ENCODE peak calls at places on chromosomes 6 and 20, in six cellular contexts. One of them, this sample, is unnamed.

GRCh38 chr6:84033523-84034451 is at the start of gene MRAP2:
- DNase-seq in GM12891: peak
- DNase-seq in GM12878: no peak
- DNase-seq in HepG2: no peak
- DNase-seq in K562: peak
- DNase-seq in H1: no peak
- DNase-seq in this sample: no peak

GRCh38 chr6:41498968-41499599 is 47.1 kb upstream of the FOXP4 start:
- DNase-seq in H1: no peak
- DNase-seq in HepG2: peak
- DNase-seq in K562: no peak
- DNase-seq in GM12891: no peak
- DNase-seq in GM12878: no peak
- DNase-seq in this sample: no peak

GRCh38 chr20:33301192-33301930 is 18.3 kb downstream of the BPIFB1 start:
- DNase-seq in H1: no peak
- DNase-seq in K562: no peak
- DNase-seq in GM12891: no peak
- DNase-seq in GM12878: no peak
- DNase-seq in HepG2: no peak
- DNase-seq in this sample: no peak

GRCh38 chr20:37362231-37362792 is 16.4 kb downstream of the SRC start:
- DNase-seq in H1: no peak
- DNase-seq in GM12891: no peak
- DNase-seq in HepG2: no peak
- DNase-seq in K562: no peak
- DNase-seq in GM12878: no peak
- DNase-seq in this sample: no peak

GRCh38 chr20:15332711-15333160 is 995.3 kb upstream of the FLRT3 start:
- DNase-seq in GM12878: peak
- DNase-seq in GM12891: no peak
- DNase-seq in HepG2: no peak
- DNase-seq in K562: no peak
- DNase-seq in H1: no peak
- DNase-seq in this sample: no peak

GRCh38 chr6:38476141-38476540 is 163.6 kb downstream of the BTBD9 start:
- DNase-seq in H1: no peak
- DNase-seq in K562: no peak
- DNase-seq in HepG2: no peak
- DNase-seq in GM12878: no peak
- DNase-seq in GM12891: no peak
- DNase-seq in this sample: no peak

GRCh38 chr6:45722876-45723275 is 292.8 kb downstream of the CLIC5 start:
- DNase-seq in GM12891: no peak
- DNase-seq in K562: no peak
- DNase-seq in HepG2: no peak
- DNase-seq in H1: no peak
- DNase-seq in GM12878: no peak
- DNase-seq in this sample: no peak

GRCh38 chr20:15075586-15075985 is 738.2 kb upstream of the FLRT3 start:
- DNase-seq in K562: no peak
- DNase-seq in GM12891: no peak
- DNase-seq in H1: no peak
- DNase-seq in HepG2: no peak
- DNase-seq in GM12878: no peak
- DNase-seq in this sample: no peak

GRCh38 chr6:159279790-159280277 is 110.6 kb downstream of the FNDC1 start:
- DNase-seq in GM12891: no peak
- DNase-seq in H1: no peak
- DNase-seq in HepG2: no peak
- DNase-seq in GM12878: no peak
- DNase-seq in K562: no peak
- DNase-seq in this sample: no peak

GRCh38 chr6:153503810-153504209 is 372.7 kb upstream of the RGS17 start:
- DNase-seq in GM12878: no peak
- DNase-seq in GM12891: no peak
- DNase-seq in K562: no peak
- DNase-seq in H1: no peak
- DNase-seq in HepG2: peak
- DNase-seq in this sample: no peak

GRCh38 chr20:47133809-47134456 is 222.6 kb downstream of the ZMYND8 start:
- DNase-seq in K562: no peak
- DNase-seq in H1: no peak
- DNase-seq in GM12891: no peak
- DNase-seq in GM12878: no peak
- DNase-seq in HepG2: no peak
- DNase-seq in this sample: no peak

GRCh38 chr6:138293996-138294395 is 75.7 kb upstream of the PBOV1 start:
- DNase-seq in HepG2: no peak
- DNase-seq in GM12891: no peak
- DNase-seq in GM12878: no peak
- DNase-seq in H1: no peak
- DNase-seq in K562: no peak
- DNase-seq in this sample: no peak

GRCh38 chr6:43990627-43991619 is 136.3 kb downstream of the MRPL14 start:
- DNase-seq in GM12878: no peak
- DNase-seq in HepG2: peak
- DNase-seq in GM12891: no peak
- DNase-seq in K562: peak
- DNase-seq in H1: no peak
- DNase-seq in this sample: no peak

GRCh38 chr6:56361812-56362211 is 114.4 kb upstream of the COL21A1 start:
- DNase-seq in HepG2: no peak
- DNase-seq in GM12878: no peak
- DNase-seq in GM12891: no peak
- DNase-seq in H1: no peak
- DNase-seq in K562: no peak
- DNase-seq in this sample: no peak

GRCh38 chr20:38723069-38723981 is 961 bp upstream of the SLC32A1 start:
- DNase-seq in HepG2: no peak
- DNase-seq in K562: no peak
- DNase-seq in GM12891: peak
- DNase-seq in GM12878: no peak
- DNase-seq in H1: no peak
- DNase-seq in this sample: peak

GRCh38 chr20:64048402-64049044 is 916 bp downstream of the SOX18 start:
- DNase-seq in GM12891: no peak
- DNase-seq in HepG2: no peak
- DNase-seq in K562: no peak
- DNase-seq in H1: no peak
- DNase-seq in GM12878: no peak
- DNase-seq in this sample: no peak

GRCh38 chr6:144343736-144344428 is 58.7 kb downstream of the UTRN start:
- DNase-seq in GM12891: no peak
- DNase-seq in GM12878: peak
- DNase-seq in HepG2: peak
- DNase-seq in H1: no peak
- DNase-seq in K562: no peak
- DNase-seq in this sample: no peak
- TF ChIP-seq POLR2A in GM12891: no peak
- TF ChIP-seq POLR2A in GM12878: peak
- TF ChIP-seq POLR2A in HepG2: no peak
- TF ChIP-seq POLR2A in H1: no peak
- TF ChIP-seq POLR2A in K562: no peak
- TF ChIP-seq POLR2A in this sample: no peak

GRCh38 chr6:10381133-10381829 is 33.6 kb downstream of the TFAP2A start:
- DNase-seq in K562: no peak
- DNase-seq in HepG2: no peak
- DNase-seq in H1: no peak
- DNase-seq in GM12891: no peak
- DNase-seq in GM12878: no peak
- DNase-seq in this sample: no peak
- TF ChIP-seq TAF1 in K562: no peak
- TF ChIP-seq TAF1 in HepG2: no peak
- TF ChIP-seq TAF1 in H1: no peak
- TF ChIP-seq TAF1 in GM12891: no peak
- TF ChIP-seq TAF1 in GM12878: no peak
- TF ChIP-seq TAF1 in this sample: no peak

GRCh38 chr6:137210903-137211302 is 8.3 kb downstream of the IFNGR1 start:
- DNase-seq in GM12878: no peak
- DNase-seq in K562: no peak
- DNase-seq in HepG2: no peak
- DNase-seq in H1: no peak
- DNase-seq in GM12891: no peak
- DNase-seq in this sample: no peak
- TF ChIP-seq POLR2AphosphoS5 in GM12878: no peak
- TF ChIP-seq POLR2AphosphoS5 in K562: no peak
- TF ChIP-seq POLR2AphosphoS5 in HepG2: no peak
- TF ChIP-seq POLR2AphosphoS5 in H1: no peak
- TF ChIP-seq POLR2AphosphoS5 in GM12891: no peak
- TF ChIP-seq POLR2AphosphoS5 in this sample: no peak

DNA sequence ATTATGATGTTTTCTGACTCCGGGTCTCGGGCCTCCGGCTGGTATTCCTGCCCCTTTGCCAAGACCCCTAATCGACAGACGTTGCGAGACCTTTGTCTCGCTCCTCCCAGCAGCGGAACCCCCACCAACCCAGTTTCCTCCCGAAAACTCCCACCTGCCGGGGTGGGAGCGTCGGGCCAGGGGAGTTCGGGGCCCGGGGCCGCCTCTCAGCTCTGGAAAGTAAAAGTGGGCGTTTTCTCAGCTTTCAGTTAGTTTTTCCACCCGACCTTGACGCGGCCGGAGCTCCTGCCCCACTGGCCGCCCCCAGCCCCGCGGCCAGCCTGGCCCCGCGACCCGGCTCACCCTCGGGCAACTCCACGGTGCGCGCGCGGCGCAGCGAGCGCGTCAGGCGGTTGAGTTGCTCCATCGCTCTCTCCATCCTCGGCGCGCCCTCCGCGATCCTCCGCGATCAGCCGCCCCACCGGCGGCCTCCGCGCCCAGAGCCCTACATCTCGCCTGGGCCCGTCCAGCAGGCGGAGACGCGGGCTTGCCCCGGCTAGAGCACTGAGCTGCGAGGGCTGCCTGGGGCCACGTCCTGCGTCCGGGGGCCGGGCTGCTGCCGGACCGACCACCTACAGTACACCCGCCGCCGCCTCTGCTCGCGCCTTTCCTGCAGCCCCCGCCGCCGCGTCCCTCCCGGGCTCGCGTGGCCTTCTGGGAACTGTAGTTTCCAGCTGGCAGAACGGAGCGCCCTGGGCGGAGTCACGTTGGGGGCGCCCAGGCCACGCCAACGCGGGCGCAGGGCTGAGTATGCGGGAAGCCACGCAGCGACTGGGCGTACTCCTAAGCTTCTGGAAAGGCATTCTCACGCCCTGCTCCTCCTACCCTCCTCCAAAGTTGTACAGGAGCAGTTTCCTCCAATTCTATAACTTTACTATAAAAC is at the start of gene HACE1:
- DNase-seq in HepG2: peak
- DNase-seq in GM12878: peak
- DNase-seq in GM12891: peak
- DNase-seq in H1: peak
- DNase-seq in K562: peak
- DNase-seq in this sample: peak
- TF ChIP-seq POLR2A in HepG2: peak
- TF ChIP-seq POLR2A in GM12878: peak
- TF ChIP-seq POLR2A in GM12891: no peak
- TF ChIP-seq POLR2A in H1: no peak
- TF ChIP-seq POLR2A in K562: peak
- TF ChIP-seq POLR2A in this sample: no peak

DNA sequence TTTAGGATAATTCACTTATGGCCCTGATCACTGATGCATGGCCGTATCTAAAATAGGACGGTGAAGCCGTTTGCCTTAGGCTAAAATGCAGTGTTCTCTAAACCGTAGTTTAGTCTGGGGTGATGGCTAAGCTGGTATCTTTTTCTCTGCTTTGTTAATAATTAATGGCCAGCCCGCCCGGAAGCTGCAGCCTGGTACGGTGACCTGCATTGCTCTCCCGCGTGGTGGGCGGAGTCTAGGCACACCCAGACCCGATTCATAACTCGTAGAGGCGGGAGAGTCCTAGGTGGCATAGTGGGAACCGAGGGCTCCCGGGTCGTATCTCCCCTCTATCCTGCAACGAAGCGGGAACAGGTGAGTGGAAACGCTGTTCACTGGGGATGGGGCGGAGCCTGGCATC is 5.5 kb downstream of the CDH4 start:
- DNase-seq in K562: no peak
- DNase-seq in H1: no peak
- DNase-seq in GM12878: no peak
- DNase-seq in HepG2: no peak
- DNase-seq in GM12891: no peak
- DNase-seq in this sample: no peak
- TF ChIP-seq TAF1 in K562: no peak
- TF ChIP-seq TAF1 in H1: no peak
- TF ChIP-seq TAF1 in GM12878: no peak
- TF ChIP-seq TAF1 in HepG2: no peak
- TF ChIP-seq TAF1 in GM12891: no peak
- TF ChIP-seq TAF1 in this sample: no peak

GRCh38 chr6:14501240-14501639 is 383.7 kb downstream of the CD83 start:
- DNase-seq in GM12878: no peak
- DNase-seq in GM12891: no peak
- DNase-seq in HepG2: no peak
- DNase-seq in H1: no peak
- DNase-seq in K562: no peak
- DNase-seq in this sample: no peak
- TF ChIP-seq POLR2AphosphoS5 in GM12878: no peak
- TF ChIP-seq POLR2AphosphoS5 in GM12891: no peak
- TF ChIP-seq POLR2AphosphoS5 in HepG2: no peak
- TF ChIP-seq POLR2AphosphoS5 in H1: no peak
- TF ChIP-seq POLR2AphosphoS5 in K562: no peak
- TF ChIP-seq POLR2AphosphoS5 in this sample: no peak

DNA sequence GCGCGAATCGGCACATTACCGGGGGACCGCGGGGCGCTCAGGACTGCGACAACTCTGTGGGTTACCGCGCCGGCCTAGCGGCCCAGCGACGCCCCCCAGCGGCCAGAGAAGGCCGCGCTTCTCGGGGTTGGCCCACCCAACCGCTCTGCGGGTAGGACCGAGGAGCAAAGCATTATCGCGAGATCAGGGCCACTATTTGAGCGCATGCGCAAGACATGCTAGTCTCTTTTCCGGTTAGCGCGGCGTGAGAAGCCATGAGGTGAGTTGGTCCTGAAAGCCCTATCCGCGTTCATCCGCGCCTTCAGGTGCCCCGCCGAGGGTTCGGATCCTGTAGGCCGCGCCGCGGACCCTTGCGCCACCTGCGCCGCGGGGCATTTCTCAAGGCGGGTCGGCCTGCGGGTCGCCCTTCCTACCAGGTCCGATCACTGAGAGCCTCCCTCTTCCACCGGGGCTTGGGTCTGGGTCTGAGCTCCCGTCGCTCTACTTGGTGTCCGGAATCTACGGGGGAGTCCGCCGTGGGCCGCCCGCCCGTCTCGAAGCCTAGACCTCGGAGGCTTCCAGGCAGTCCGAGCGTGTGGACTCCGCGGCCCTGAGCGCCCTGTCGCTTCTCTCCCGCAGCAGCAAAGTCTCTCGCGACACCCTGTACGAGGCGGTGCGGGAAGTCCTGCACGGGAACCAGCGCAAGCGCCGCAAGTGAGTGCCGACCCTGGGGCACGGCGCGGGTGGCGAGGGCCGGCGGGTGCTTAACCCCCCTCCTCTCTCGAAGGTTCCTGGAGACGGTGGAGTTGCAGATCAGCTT is at the start of gene RPL10A:
- DNase-seq in GM12878: peak
- DNase-seq in H1: peak
- DNase-seq in K562: peak
- DNase-seq in HepG2: peak
- DNase-seq in GM12891: peak
- DNase-seq in this sample: peak
- TF ChIP-seq POLR2A in GM12878: peak
- TF ChIP-seq POLR2A in H1: no peak
- TF ChIP-seq POLR2A in K562: peak
- TF ChIP-seq POLR2A in HepG2: no peak
- TF ChIP-seq POLR2A in GM12891: peak
- TF ChIP-seq POLR2A in this sample: peak